ENCODE peak calls at places on chromosomes 2 and 18, in seven cellular contexts. F is germinal center; A is suprapubic skin; P is Right ventricle myocardium superior; C is naive thymus-derived CD4-positive, alpha-beta T cell; G is AG20443; X is fibroblast of lung. L is an unnamed sample.

GRCh38 chr2:229104863-229105468 is 166.1 kb downstream of the PID1 start:
- DNase-seq in F (no peak), A (no peak), P (no peak), C (no peak), G (no peak), X (peak), L (no peak)

GRCh38 chr2:149562304-149562703 is 25.3 kb downstream of the MMADHC start:
- DNase-seq in F (no peak), A (no peak), P (no peak), C (no peak), G (peak), X (peak), L (no peak)

GRCh38 chr2:187614756-187615155 is 60.5 kb upstream of the TFPI start:
- DNase-seq in F (no peak), A (no peak), P (no peak), C (no peak), G (peak), X (peak), L (no peak)

GRCh38 chr2:71693286-71694270 is 240.2 kb downstream of the DYSF start:
- DNase-seq in F (no peak), A (no peak), P (peak), C (no peak), G (no peak), X (no peak), L (no peak)

GRCh38 chr2:54588244-54588899 is 132.2 kb downstream of the SPTBN1 start:
- DNase-seq in F (no peak), A (no peak), P (no peak), C (no peak), G (no peak), X (no peak), L (no peak)

GRCh38 chr2:17228461-17228860 is 289.8 kb downstream of the RAD51AP2 start:
- DNase-seq in F (no peak), A (no peak), P (no peak), C (no peak), G (no peak), X (no peak), L (no peak)

GRCh38 chr2:108280466-108280865 is 8.2 kb upstream of the SULT1C2 start:
- DNase-seq in F (no peak), A (no peak), P (no peak), C (no peak), G (no peak), X (no peak), L (no peak)

GRCh38 chr2:159290289-159290907 is 3.9 kb upstream of the WDSUB1 start:
- DNase-seq in F (no peak), A (no peak), P (no peak), C (no peak), G (peak), X (peak), L (no peak)

GRCh38 chr2:11499081-11499743 is 33.3 kb upstream of the E2F6 start:
- DNase-seq in F (no peak), A (no peak), P (no peak), C (no peak), G (no peak), X (no peak), L (no peak)

GRCh38 chr2:207847807-207848544 is 78.3 kb upstream of the FZD5 start:
- DNase-seq in F (no peak), A (no peak), P (no peak), C (no peak), G (no peak), X (no peak), L (no peak)

GRCh38 chr18:80233201-80233835 is 14.0 kb downstream of the PARD6G start:
- DNase-seq in F (no peak), A (no peak), P (no peak), C (no peak), G (peak), X (no peak), L (peak)

GRCh38 chr2:231396058-231396821 is 730 bp downstream of the B3GNT7 start:
- DNase-seq in F (peak), A (no peak), P (peak), C (no peak), G (peak), X (no peak), L (no peak)

GRCh38 chr2:223041527-223042109 is 10.4 kb upstream of the KCNE4 start:
- DNase-seq in F (no peak), A (peak), P (peak), C (no peak), G (peak), X (peak), L (no peak)

GRCh38 chr2:75596784-75597183 is 36.0 kb upstream of the EVA1A start:
- DNase-seq in F (no peak), A (no peak), P (no peak), C (no peak), G (peak), X (no peak), L (no peak)

GRCh38 chr2:25743132-25743830 is 69.9 kb upstream of the DTNB start:
- DNase-seq in F (peak), A (no peak), P (no peak), C (no peak), G (no peak), X (no peak), L (no peak)

GRCh38 chr2:238655974-238656722 is 191.7 kb upstream of the TWIST2 start:
- DNase-seq in F (no peak), A (no peak), P (no peak), C (no peak), G (peak), X (no peak), L (no peak)